ENCODE peak calls at places on chromosomes 1 and 21, in four cellular contexts. B is sigmoid colon; Z is HT1080; A is activated T-cell treated with anti-CD3 and anti-CD28 coated beads, Interleukin-2, amount 50 U/mL, for 72 hours. W is an unnamed sample.

GRCh38 chr1:48069662-48070432 is 72.7 kb upstream of the TRABD2B start:
- DNase-seq in B (no peak), Z (peak), A (no peak), W (peak)

GRCh38 chr1:152981181-152981871 is 2.6 kb upstream of the SPRR1A start:
- DNase-seq in B (no peak), Z (no peak), A (no peak), W (no peak)

GRCh38 chr1:221098462-221099406 is 219.5 kb downstream of the HLX start:
- DNase-seq in B (no peak), Z (no peak), A (no peak), W (no peak)

GRCh38 chr1:55374801-55375616 is 159.8 kb upstream of the USP24 start:
- DNase-seq in B (peak), Z (no peak), A (no peak), W (no peak)

GRCh38 chr1:90502194-90502593 is 214.9 kb downstream of the BARHL2 start:
- DNase-seq in B (no peak), Z (no peak), A (no peak), W (no peak)

GRCh38 chr1:56387071-56387747 is 192.2 kb downstream of the PLPP3 start:
- DNase-seq in B (no peak), Z (peak), A (no peak), W (no peak)

GRCh38 chr1:227845115-227845389 is 29.6 kb downstream of the PRSS38 start:
- DNase-seq in B (no peak), Z (no peak), A (no peak), W (no peak)

GRCh38 chr1:21665711-21666571 is 3.2 kb downstream of the RAP1GAP start:
- DNase-seq in B (peak), Z (peak), A (no peak), W (no peak)

GRCh38 chr1:206836111-206836510 is 29.3 kb upstream of the IL20 start:
- DNase-seq in B (no peak), Z (no peak), A (no peak), W (no peak)

GRCh38 chr1:28580706-28581530 is 11.1 kb upstream of the RAB42 start:
- DNase-seq in B (no peak), Z (peak), A (peak), W (peak)

GRCh38 chr1:200384818-200385390 is 24.9 kb downstream of the ZNF281 start:
- DNase-seq in B (no peak), Z (no peak), A (no peak), W (no peak)

GRCh38 chr1:37415611-37416244 is 58.7 kb upstream of the ZC3H12A start:
- DNase-seq in B (no peak), Z (no peak), A (no peak), W (no peak)

GRCh38 chr1:187383366-187383765 is 554.6 kb downstream of the PLA2G4A start:
- DNase-seq in B (no peak), Z (no peak), A (no peak), W (no peak)

GRCh38 chr1:225711236-225711937 is 58.5 kb upstream of the ENAH start:
- DNase-seq in B (no peak), Z (no peak), A (no peak), W (peak)

GRCh38 chr1:32208891-32209309 is at the start of gene DCDC2B:
- DNase-seq in B (no peak), Z (peak), A (no peak), W (peak)

GRCh38 chr1:162376754-162377153 is at the start of gene SPATA46:
- DNase-seq in B (peak), Z (no peak), A (no peak), W (no peak)

GRCh38 chr1:228753933-228754332 is 18.7 kb downstream of the RHOU start:
- DNase-seq in B (no peak), Z (no peak), A (no peak), W (no peak)

GRCh38 chr1:35499652-35500176 is 57.5 kb downstream of the KIAA0319L start:
- DNase-seq in B (no peak), Z (no peak), A (peak), W (no peak)

GRCh38 chr1:167878372-167879160 is 35.4 kb downstream of the ADCY10 start:
- DNase-seq in B (no peak), Z (no peak), A (no peak), W (no peak)

GRCh38 chr1:179818743-179819173 is 58.8 kb downstream of the TOR1AIP2 start:
- DNase-seq in B (peak), Z (no peak), A (no peak), W (no peak)

GRCh38 chr1:14117700-14118099 is 417.7 kb downstream of the PRDM2 start:
- DNase-seq in B (no peak), Z (no peak), A (no peak), W (no peak)

GRCh38 chr1:14521602-14522001 is 76.9 kb upstream of the KAZN start:
- DNase-seq in B (no peak), Z (no peak), A (no peak), W (no peak)

GRCh38 chr1:205598841-205599666 is 32.8 kb downstream of the ELK4 start:
- DNase-seq in B (peak), Z (peak), A (no peak), W (no peak)

GRCh38 chr21:14545906-14546480 is at the start of gene SAMSN1:
- DNase-seq in B (peak), Z (no peak), A (peak), W (no peak)

GRCh38 chr21:26546698-26547097 is 26.4 kb downstream of the CYYR1 start:
- DNase-seq in B (no peak), Z (no peak), A (no peak), W (no peak)

GRCh38 chr1:29789221-29789909 is 553.0 kb downstream of the PTPRU start:
- DNase-seq in B (no peak), Z (no peak), A (no peak), W (no peak)

GRCh38 chr1:3195480-3195815 is 126.4 kb downstream of the PRDM16 start:
- DNase-seq in B (no peak), Z (no peak), A (no peak), W (no peak)

GRCh38 chr1:197471248-197472035 is 203.4 kb downstream of the CRB1 start:
- DNase-seq in B (no peak), Z (no peak), A (no peak), W (no peak)